ENCODE peak calls at places on chromosomes 7 and 10, in ten cellular contexts. N is GM12865; S is lower leg skin; B is left ventricle myocardium inferior; C is GM23338; I is CD8-positive, alpha-beta T cell; X is fibroblast of mammary gland; Z is neural progenitor cell; F is uterus; P is NB4. V is an unnamed sample.

GRCh38 chr7:139741813-139742344 is 35.9 kb downstream of the HIPK2 start:
- DNase-seq in X (no peak), S (no peak), N (no peak), Z (no peak), C (no peak), P (no peak), I (no peak), B (no peak), F (no peak), V (no peak)

GRCh38 chr7:2821161-2821841 is 22.8 kb downstream of the GNA12 start:
- DNase-seq in P (peak), F (no peak), B (no peak), X (peak), C (peak), Z (peak), N (peak), S (peak), I (no peak), V (peak)

GRCh38 chr10:119468542-119469324 is 73.8 kb downstream of the RGS10 start:
- DNase-seq in I (no peak), Z (no peak), P (no peak), F (no peak), C (no peak), B (no peak), S (no peak), N (no peak), X (no peak), V (no peak)

GRCh38 chr10:42953684-42954674 is 122.9 kb upstream of the RET start:
- DNase-seq in B (no peak), S (peak), C (no peak), N (no peak), X (no peak), P (no peak), I (no peak), Z (no peak), F (no peak), V (no peak)

GRCh38 chr10:30587522-30588031 is 42.0 kb downstream of the LYZL2 start:
- DNase-seq in S (peak), P (peak), C (peak), X (no peak), Z (no peak), F (no peak), B (peak), I (no peak), N (peak), V (peak)

GRCh38 chr7:131521651-131522163 is 34.7 kb downstream of the PODXL start:
- DNase-seq in X (no peak), S (peak), C (peak), N (no peak), Z (peak), F (peak), B (no peak), I (no peak), P (no peak), V (peak)

GRCh38 chr10:124414077-124414476 is 4.6 kb downstream of the OAT start:
- DNase-seq in S (no peak), B (no peak), X (peak), P (no peak), C (no peak), N (no peak), Z (no peak), I (no peak), F (no peak), V (peak)

GRCh38 chr10:119849031-119849789 is 23.4 kb downstream of the MCMBP start:
- DNase-seq in B (no peak), X (no peak), C (no peak), P (no peak), I (no peak), Z (no peak), F (no peak), N (no peak), S (no peak), V (no peak)

GRCh38 chr10:35460852-35461460 is 124.6 kb downstream of the CCNY start:
- DNase-seq in S (no peak), B (no peak), I (no peak), P (no peak), C (no peak), Z (no peak), X (no peak), F (no peak), N (no peak), V (no peak)

GRCh38 chr10:75977146-75977545 is 545.7 kb downstream of the LRMDA start:
- DNase-seq in P (no peak), B (no peak), X (peak), Z (no peak), S (no peak), F (peak), N (no peak), I (no peak), C (no peak), V (no peak)

GRCh38 chr7:55026867-55027490 is 8.2 kb downstream of the EGFR start:
- DNase-seq in B (no peak), I (no peak), X (peak), C (no peak), N (no peak), Z (no peak), S (no peak), F (no peak), P (no peak), V (peak)

GRCh38 chr10:36526045-36526444 is 599.4 kb upstream of the ANKRD30A start:
- DNase-seq in F (no peak), B (no peak), C (no peak), X (no peak), S (no peak), Z (no peak), P (no peak), N (no peak), I (no peak), V (no peak)

GRCh38 chr7:250523-250922 is 39.4 kb upstream of the FOXL3 start:
- DNase-seq in F (no peak), P (no peak), Z (no peak), X (no peak), I (no peak), C (no peak), B (no peak), N (no peak), S (no peak), V (no peak)

GRCh38 chr7:2607122-2607912 is 24.5 kb upstream of the TTYH3 start:
- DNase-seq in N (no peak), F (peak), X (no peak), B (peak), S (peak), P (no peak), C (no peak), Z (no peak), I (no peak), V (no peak)

GRCh38 chr7:43922726-43923125 is 3.5 kb upstream of the UBE2D4 start:
- DNase-seq in P (no peak), X (no peak), N (no peak), B (no peak), C (no peak), F (no peak), I (no peak), S (no peak), Z (no peak), V (no peak)

GRCh38 chr7:29494350-29494749 is 69.3 kb upstream of the PRR15 start:
- DNase-seq in F (no peak), C (no peak), X (peak), B (no peak), P (no peak), I (no peak), Z (no peak), N (no peak), S (no peak), V (no peak)

GRCh38 chr7:128270799-128271411 is 29.8 kb downstream of the LEP start:
- DNase-seq in B (peak), F (no peak), X (no peak), N (no peak), I (no peak), Z (no peak), S (peak), P (no peak), C (peak), V (no peak)

GRCh38 chr7:112985377-112985987 is 101.1 kb downstream of the GPR85 start:
- DNase-seq in I (no peak), B (no peak), N (no peak), P (no peak), S (no peak), F (peak), Z (peak), X (peak), C (peak), V (peak)

GRCh38 chr10:8874972-8875371 is 820.5 kb downstream of the GATA3 start:
- DNase-seq in B (no peak), X (no peak), Z (no peak), N (no peak), I (no peak), P (no peak), F (no peak), C (no peak), S (no peak), V (peak)

GRCh38 chr10:113993489-113993932 is 50.2 kb upstream of the ADRB1 start:
- DNase-seq in I (no peak), S (no peak), F (no peak), B (peak), C (no peak), P (no peak), N (no peak), X (peak), Z (no peak), V (no peak)

GRCh38 chr10:129853236-129853946 is 110.7 kb downstream of the EBF3 start:
- DNase-seq in I (no peak), C (no peak), Z (no peak), P (peak), S (peak), N (no peak), F (no peak), X (peak), B (no peak), V (peak)

GRCh38 chr7:141355057-141355456 is 196.2 kb upstream of the AGK start:
- DNase-seq in X (peak), S (no peak), P (no peak), B (no peak), C (no peak), N (no peak), Z (no peak), F (no peak), I (no peak), V (no peak)

GRCh38 chr7:521221-522070 is 1.8 kb upstream of the PDGFA start:
- DNase-seq in S (no peak), X (peak), Z (peak), I (no peak), N (peak), B (peak), P (no peak), F (peak), C (no peak), V (no peak)

GRCh38 chr10:1567152-1567551 is 170.2 kb downstream of the ADARB2 start:
- DNase-seq in S (no peak), C (no peak), P (no peak), I (no peak), F (no peak), X (no peak), N (no peak), B (no peak), Z (no peak), V (no peak)

GRCh38 chr7:107233174-107233573 is 64.4 kb downstream of the HBP1 start:
- DNase-seq in N (peak), B (no peak), X (no peak), S (no peak), P (no peak), Z (no peak), I (no peak), C (peak), F (no peak), V (no peak)

GRCh38 chr10:18233775-18234174 is 93.6 kb downstream of the CACNB2 start:
- DNase-seq in I (no peak), S (no peak), C (peak), P (peak), X (no peak), B (peak), Z (peak), N (peak), F (no peak), V (peak)

GRCh38 chr7:504221-505081 is 15.2 kb downstream of the PDGFA start:
- DNase-seq in X (no peak), F (no peak), S (no peak), I (no peak), C (no peak), Z (no peak), N (no peak), P (no peak), B (peak), V (no peak)

GRCh38 chr10:46293832-46294640 is 7.2 kb downstream of the ANTXRL start:
- DNase-seq in C (no peak), I (no peak), B (no peak), Z (no peak), F (peak), X (no peak), N (no peak), P (peak), S (peak), V (peak)

DNA sequence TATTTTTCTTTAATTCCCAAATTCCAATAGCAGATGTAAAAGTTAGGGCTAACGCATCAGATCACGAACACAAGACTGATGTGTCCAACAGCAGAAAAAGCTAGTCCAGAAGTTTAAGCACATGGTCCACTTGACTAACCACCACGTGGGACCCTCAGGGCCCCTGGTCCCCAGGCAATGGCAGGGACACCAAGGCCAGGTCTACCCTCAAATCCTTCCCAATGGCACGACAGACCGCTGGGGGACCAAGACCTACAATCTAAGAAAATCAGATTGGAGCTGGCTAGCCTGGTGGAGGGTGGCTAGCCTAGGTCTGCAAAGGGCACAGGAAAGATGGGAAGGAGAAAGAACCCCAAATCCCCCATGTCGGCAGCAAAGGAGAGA is 1.5 kb downstream of the GIGYF1 start:
- DNase-seq in X (no peak), S (no peak), Z (no peak), N (no peak), B (no peak), C (no peak), P (peak), I (no peak), F (no peak), V (no peak)
- TF ChIP-seq CTCF in X (no peak), S (no peak), Z (no peak), N (no peak), B (no peak), C (no peak), P (no peak), I (no peak), F (no peak), V (no peak)

DNA sequence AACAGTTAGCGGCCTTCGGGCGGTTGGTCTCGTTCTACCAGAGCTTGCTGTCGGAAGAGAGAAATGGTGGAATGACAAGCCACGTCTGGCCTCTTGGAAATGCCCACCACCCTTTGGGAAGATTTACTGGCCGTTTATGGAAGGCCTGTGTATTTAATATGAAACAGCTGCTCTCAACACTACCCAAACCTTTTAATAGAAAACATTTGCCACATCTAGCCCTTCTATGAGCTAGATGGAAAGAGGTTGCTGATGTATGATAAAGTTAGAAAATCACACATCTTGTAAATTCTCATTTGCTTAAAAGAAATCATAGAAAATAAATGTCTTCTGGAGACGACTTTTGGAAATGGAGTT is 24.6 kb downstream of the NUP42 start:
- DNase-seq in F (no peak), C (no peak), X (no peak), Z (no peak), I (no peak), P (no peak), S (no peak), N (no peak), B (no peak), V (no peak)
- H3K4me3 ChIP-seq in F (peak), C (peak), X (no peak), Z (no peak), I (no peak), P (no peak), S (no peak), N (no peak), B (peak), V (peak)

GRCh38 chr10:84551437-84552120 is 223.2 kb downstream of the CCSER2 start:
- DNase-seq in F (no peak), S (no peak), B (no peak), N (no peak), X (no peak), I (no peak), P (no peak), Z (no peak), C (no peak), V (no peak)

GRCh38 chr10:84550756-84551436 is 222.5 kb downstream of the CCSER2 start:
- DNase-seq in X (no peak), Z (no peak), S (no peak), F (no peak), P (no peak), N (no peak), B (no peak), I (no peak), C (no peak), V (no peak)

GRCh38 chr10:84548869-84549268 is 220.5 kb downstream of the CCSER2 start:
- DNase-seq in B (no peak), N (no peak), S (no peak), C (peak), F (no peak), Z (peak), X (peak), P (peak), I (no peak), V (peak)

GRCh38 chr10:84549368-84549767 is 221.0 kb downstream of the CCSER2 start:
- DNase-seq in C (no peak), B (no peak), N (no peak), P (no peak), X (no peak), I (no peak), S (no peak), Z (no peak), F (no peak), V (no peak)

GRCh38 chr10:84552478-84552877 is 224.1 kb downstream of the CCSER2 start:
- DNase-seq in X (no peak), F (no peak), C (peak), P (no peak), B (no peak), S (no peak), Z (peak), N (no peak), I (no peak), V (no peak)
- TF ChIP-seq CTCF in X (no peak), F (no peak), C (peak), P (no peak), B (no peak), S (no peak), Z (peak), N (no peak), I (no peak), V (no peak)

GRCh38 chr7:73644887-73645286 is 20.6 kb upstream of the MLXIPL start:
- DNase-seq in C (no peak), F (no peak), X (no peak), P (no peak), I (no peak), B (no peak), S (no peak), Z (no peak), N (no peak), V (no peak)

GRCh38 chr7:73648593-73649332 is 18.9 kb upstream of the VPS37D start:
- DNase-seq in X (no peak), C (no peak), P (no peak), S (no peak), B (no peak), N (no peak), F (no peak), Z (no peak), I (no peak), V (no peak)

GRCh38 chr7:73647725-73648592 is 19.7 kb upstream of the VPS37D start:
- DNase-seq in B (no peak), N (no peak), C (peak), Z (peak), F (no peak), I (no peak), S (no peak), P (peak), X (no peak), V (no peak)

GRCh38 chr7:73645643-73646182 is 21.4 kb upstream of the MLXIPL start:
- DNase-seq in N (no peak), I (no peak), B (no peak), C (no peak), X (no peak), F (no peak), Z (no peak), S (no peak), P (peak), V (no peak)

DNA sequence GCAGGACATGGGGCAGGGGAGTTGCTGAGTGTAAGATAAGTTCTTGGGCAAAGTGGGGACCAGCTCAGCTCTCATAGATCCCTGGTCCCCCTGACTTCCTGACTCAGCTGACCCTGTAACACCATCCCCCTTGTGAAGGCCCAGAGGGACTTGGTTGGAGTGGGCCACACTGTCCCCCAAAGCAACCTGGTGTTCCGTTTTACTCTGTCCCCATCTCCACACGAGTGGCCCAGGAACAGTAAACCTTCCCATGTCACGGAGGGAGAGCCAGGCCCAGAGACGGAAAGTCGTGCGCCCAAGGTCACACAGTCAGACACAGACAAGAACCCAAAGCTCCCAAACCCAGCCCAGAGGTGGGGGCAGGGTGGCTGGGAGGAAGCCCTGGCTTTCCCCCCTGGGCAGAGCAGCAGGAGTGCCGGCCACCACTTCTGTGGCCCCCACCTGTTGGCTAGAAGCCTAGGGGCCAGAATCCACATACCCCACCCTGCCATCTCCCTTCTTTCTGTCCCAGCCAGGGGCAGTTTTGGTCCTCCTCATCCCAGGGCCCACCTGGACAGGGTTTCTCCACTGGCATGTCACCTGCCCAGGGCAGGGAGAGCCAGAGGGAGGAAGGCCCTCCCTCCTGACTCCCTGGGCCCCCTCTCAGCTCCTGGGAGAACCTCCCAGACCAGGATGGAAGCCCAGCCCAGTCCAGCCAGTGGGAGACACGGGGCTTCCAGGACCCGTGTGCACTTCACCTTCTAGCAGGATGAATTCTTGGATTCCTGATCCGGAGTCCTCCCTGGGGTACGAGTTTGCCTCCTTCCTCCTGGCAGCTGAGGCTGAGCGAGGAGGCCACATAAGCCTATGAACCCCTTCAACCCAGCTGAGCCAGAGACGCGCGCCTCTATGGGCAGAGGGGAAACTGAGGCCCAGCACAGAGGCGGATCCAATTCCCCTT is 20.6 kb upstream of the VPS37D start:
- DNase-seq in C (no peak), F (no peak), S (no peak), B (no peak), Z (no peak), P (no peak), N (no peak), I (no peak), X (no peak), V (no peak)
- H3K4me3 ChIP-seq in C (peak), F (no peak), S (no peak), B (peak), Z (peak), P (no peak), N (no peak), I (no peak), X (no peak), V (no peak)

GRCh38 chr10:110531687-110532086 is 34.0 kb downstream of the DUSP5 start:
- DNase-seq in P (no peak), Z (no peak), F (no peak), C (no peak), X (no peak), N (no peak), B (no peak), I (no peak), S (no peak), V (no peak)

GRCh38 chr10:110540038-110540437 is 27.5 kb upstream of the SMC3 start:
- DNase-seq in Z (no peak), X (no peak), I (no peak), N (peak), P (no peak), B (no peak), F (no peak), S (no peak), C (no peak), V (no peak)

GRCh38 chr10:110534571-110534970 is 32.9 kb upstream of the SMC3 start:
- DNase-seq in P (peak), C (no peak), F (no peak), S (no peak), Z (no peak), I (no peak), X (no peak), N (no peak), B (no peak), V (no peak)

GRCh38 chr10:110533149-110533548 is 34.3 kb upstream of the SMC3 start:
- DNase-seq in Z (peak), C (no peak), S (no peak), B (no peak), P (peak), I (no peak), X (no peak), F (no peak), N (no peak), V (no peak)

GRCh38 chr10:110535958-110536891 is 31.3 kb upstream of the SMC3 start:
- DNase-seq in C (peak), I (peak), B (peak), Z (peak), S (no peak), N (peak), X (peak), F (no peak), P (peak), V (peak)
- TF ChIP-seq CTCF in C (peak), I (peak), B (peak), Z (peak), S (no peak), N (peak), X (peak), F (peak), P (peak), V (peak)